ENCODE peak calls at places on chromosome 3, in four cellular contexts. I is GM12864, V is Right ventricle myocardium inferior, M is stomach. Z is an unnamed sample.

GRCh38 chr3:37852097-37852496 is 9.6 kb upstream of the CTDSPL start:
- DNase-seq in I (no peak), V (no peak), M (no peak), Z (no peak)

GRCh38 chr3:70358978-70359580 is 46.6 kb upstream of the MDFIC2 start:
- DNase-seq in I (no peak), V (no peak), M (no peak), Z (no peak)

GRCh38 chr3:50251220-50251619 is 15.2 kb downstream of the GNAI2 start:
- DNase-seq in I (no peak), V (no peak), M (peak; percentile 67), Z (peak; percentile 49)

GRCh38 chr3:72597756-72598195 is 250.5 kb downstream of the SHQ1 start:
- DNase-seq in I (no peak), V (no peak), M (no peak), Z (no peak)

GRCh38 chr3:9727743-9728142 is 3.8 kb upstream of the BRPF1 start:
- DNase-seq in I (no peak), V (no peak), M (no peak), Z (no peak)

GRCh38 chr3:62873672-62874397 is 1.4 kb downstream of the CADPS start:
- DNase-seq in I (no peak), V (peak; percentile 68), M (no peak), Z (no peak)

GRCh38 chr3:98763814-98764691 is 913 bp downstream of the ST3GAL6 start:
- DNase-seq in I (no peak), V (no peak), M (no peak), Z (no peak)

GRCh38 chr3:148147896-148148295 is 549.8 kb upstream of the AGTR1 start:
- DNase-seq in I (no peak), V (no peak), M (no peak), Z (no peak)

GRCh38 chr3:189272500-189273119 is 100.8 kb downstream of the TPRG1 start:
- DNase-seq in I (no peak), V (no peak), M (no peak), Z (no peak)

GRCh38 chr3:136305879-136306278 is 55.7 kb downstream of the PCCB start:
- DNase-seq in I (no peak), V (no peak), M (no peak), Z (peak; percentile 7)

GRCh38 chr3:39052613-39053012 is 797 bp downstream of the WDR48 start:
- DNase-seq in I (no peak), V (no peak), M (no peak), Z (no peak)

GRCh38 chr3:169091196-169091595 is 572.3 kb downstream of the MECOM start:
- DNase-seq in I (no peak), V (no peak), M (no peak), Z (no peak)

Z was measured in PC-9.